ENCODE peak calls at places on chromosomes 7 and 10, in ten cellular contexts. O is hepatocyte, D is suprapubic skin, Y is AG04450, Z is neural progenitor cell, P is stomach, R is left ventricle myocardium inferior, N is astrocyte, Q is pancreas, H is right atrium auricular region. K is an unnamed sample.

GRCh38 chr10:33876547-33877400 is 542.3 kb upstream of the NRP1 start:
- DNase-seq in R (no peak), H (no peak), D (no peak), N (no peak), P (no peak), Q (no peak), Y (no peak), Z (no peak), O (peak; percentile 50), K (no peak)

GRCh38 chr7:134140889-134141867 is 14.0 kb downstream of the LRGUK start:
- DNase-seq in Z (peak; percentile 71), D (peak; percentile 67), R (peak; percentile 66), H (peak; percentile 77), O (peak; percentile 75), Y (peak; percentile 27), N (peak; percentile 16), P (peak; percentile 70), Q (peak; percentile 52), K (peak; percentile 80)

GRCh38 chr10:70778267-70778924 is 6.8 kb downstream of the TBATA start:
- DNase-seq in O (no peak), Z (no peak), R (no peak), Q (no peak), P (no peak), N (no peak), H (peak; percentile 50), Y (no peak), D (no peak), K (no peak)

GRCh38 chr7:94580601-94581000 is 71.0 kb downstream of the CASD1 start:
- DNase-seq in O (peak; percentile 60), Y (peak; percentile 10), N (peak; percentile 50), H (no peak), Q (no peak), D (no peak), Z (no peak), R (no peak), P (no peak), K (no peak)

GRCh38 chr7:12357508-12357907 is 46.2 kb downstream of the VWDE start:
- DNase-seq in R (no peak), N (no peak), Z (no peak), Q (no peak), O (no peak), P (no peak), H (no peak), Y (no peak), D (no peak), K (no peak)

GRCh38 chr7:64849250-64849923 is 53.7 kb upstream of the ZNF273 start:
- DNase-seq in Z (no peak), D (no peak), N (peak; percentile 6), O (no peak), Y (no peak), P (no peak), R (no peak), H (no peak), Q (no peak), K (no peak)

GRCh38 chr10:51368943-51369342 is 294.7 kb downstream of the PRKG1 start:
- DNase-seq in P (no peak), D (no peak), N (no peak), R (no peak), H (no peak), Y (no peak), Z (no peak), Q (no peak), O (no peak), K (no peak)

GRCh38 chr10:48466611-48467240 is 138.1 kb downstream of the ARHGAP22 start:
- DNase-seq in Z (peak; percentile 39), O (no peak), D (peak; percentile 51), P (peak; percentile 20), R (no peak), N (no peak), Q (peak; percentile 10), H (no peak), Y (no peak), K (peak; percentile 81)

DNA sequence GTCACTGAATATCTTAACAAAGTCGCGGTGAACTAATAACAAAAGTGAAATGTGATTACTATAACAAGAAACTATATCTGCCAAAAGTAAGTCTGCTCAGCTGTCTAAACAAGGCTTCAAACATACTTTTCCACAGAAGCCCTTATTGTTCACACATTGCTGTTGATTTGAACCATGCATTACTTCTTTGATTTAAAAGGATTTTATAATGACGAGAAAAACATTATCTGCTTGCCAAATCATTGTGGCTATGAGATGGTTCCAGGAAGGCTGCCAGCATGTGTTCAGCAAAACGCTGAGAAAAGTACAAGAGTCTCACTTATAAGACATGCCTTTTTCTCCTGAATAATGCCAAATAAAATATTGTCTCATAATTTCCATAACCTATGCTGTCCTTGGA is 24.4 kb downstream of the RNF133 start:
- DNase-seq in N (peak; percentile 86), P (peak; percentile 55), O (no peak), D (no peak), H (no peak), Q (peak; percentile 29), Y (no peak), Z (no peak), R (no peak), K (no peak)
- H3K4me3 ChIP-seq in N (no peak overlapping the region), P (no peak overlapping the region), O (no peak overlapping the region), D (peak overlapping the region; percentile 6), H (no peak overlapping the region), Q (no peak overlapping the region), Y (no peak overlapping the region), Z (no peak overlapping the region), R (no peak overlapping the region), K (no peak overlapping the region)

DNA sequence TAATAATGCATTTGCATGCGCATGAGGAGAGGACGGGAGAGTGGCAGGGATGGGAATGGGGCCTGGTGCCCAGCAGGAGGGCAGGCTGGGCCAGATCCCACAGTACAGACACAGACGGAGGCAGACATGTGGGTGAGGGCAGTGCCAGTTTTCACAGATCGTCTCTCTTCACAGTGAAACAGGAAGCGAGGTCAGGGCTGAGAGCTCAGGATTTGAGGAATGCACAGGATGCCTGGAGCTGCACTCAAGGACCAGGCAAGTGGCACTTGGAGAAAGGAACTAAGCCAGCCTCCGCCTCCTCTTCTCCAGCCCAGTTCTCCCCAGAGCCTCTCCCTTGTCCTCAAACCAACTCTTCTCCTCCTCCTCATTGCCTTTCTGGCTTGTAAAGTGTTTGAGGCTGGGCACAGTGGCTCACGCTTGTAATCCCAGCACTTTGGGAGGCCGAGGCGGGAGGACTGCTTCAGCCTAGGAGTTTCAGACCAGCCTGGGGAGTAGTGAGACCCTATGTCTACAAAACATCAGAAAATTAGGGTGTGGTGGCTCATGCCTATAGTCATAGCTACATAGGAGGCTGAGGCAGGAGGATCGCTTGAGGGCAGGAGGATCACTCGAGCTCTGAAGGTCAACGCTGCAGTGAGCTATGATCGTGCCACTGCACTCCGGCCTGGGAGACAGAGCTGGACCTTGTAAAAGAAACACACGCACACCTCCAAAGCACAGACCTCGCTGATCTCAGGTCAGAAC is 115.2 kb downstream of the HIP1 start:
- DNase-seq in Z (no peak), H (no peak), P (no peak), Y (no peak), N (no peak), Q (no peak), O (no peak), D (no peak), R (no peak), K (peak; percentile 71)
- H3K27ac ChIP-seq in Z (peak overlapping the region; percentile 37), H (peak overlapping the region; percentile 76), P (peak overlapping the region; percentile 68), Y (peak overlapping the region; percentile 70), N (no peak overlapping the region), Q (peak overlapping the region; percentile 17), O (peak overlapping the region; percentile 51), D (no peak overlapping the region), R (peak overlapping the region; percentile 61), K (peak overlapping the region; percentile 74)

GRCh38 chr7:30162133-30162532 is 27.3 kb downstream of the MTURN start:
- DNase-seq in R (no peak), H (no peak), D (no peak), Y (no peak), Q (no peak), P (no peak), Z (no peak), O (no peak), N (no peak), K (no peak)

GRCh38 chr7:30160329-30160728 is 25.5 kb downstream of the MTURN start:
- DNase-seq in N (no peak), R (no peak), Z (no peak), H (no peak), Y (no peak), Q (no peak), P (no peak), O (no peak), D (no peak), K (no peak)

GRCh38 chr7:30159153-30159552 is 24.4 kb downstream of the MTURN start:
- DNase-seq in D (no peak), Z (no peak), R (no peak), H (no peak), Q (no peak), P (no peak), O (no peak), N (no peak), Y (no peak), K (no peak)

GRCh38 chr7:30157217-30157616 is 22.4 kb downstream of the MTURN start:
- DNase-seq in O (no peak), N (no peak), H (no peak), Z (no peak), Q (no peak), Y (no peak), R (no peak), P (no peak), D (no peak), K (no peak)

DNA sequence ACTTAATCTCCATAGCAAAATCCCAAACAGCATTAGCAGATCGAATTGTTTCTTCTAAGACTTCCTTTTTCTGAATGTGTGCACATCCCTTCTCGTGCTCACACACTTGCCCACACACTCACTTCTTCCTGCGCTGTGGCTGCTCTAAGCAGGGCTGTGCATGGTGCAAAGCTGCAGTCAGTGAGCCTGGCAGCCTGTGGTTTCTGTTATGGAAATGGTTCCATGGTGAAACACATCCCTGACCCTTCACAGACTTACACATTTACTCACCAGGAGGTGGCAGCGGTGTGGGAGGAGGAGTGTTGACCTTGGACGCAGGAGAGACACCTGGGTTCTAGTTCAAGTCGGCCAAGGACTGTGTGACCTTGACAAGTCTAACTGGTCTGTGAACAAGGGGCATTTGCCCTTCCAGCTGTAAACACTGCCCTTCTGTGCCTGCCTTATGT is 24.9 kb downstream of the MTURN start:
- DNase-seq in Y (no peak), Q (peak; percentile 52), Z (no peak), H (no peak), N (peak; percentile 30), O (peak; percentile 30), D (no peak), R (no peak), P (peak; percentile 56), K (peak; percentile 73)
- TF ChIP-seq CTCF in Y (peak; percentile 30), Q (no peak), Z (no peak), H (peak; percentile 22), N (peak; percentile 9), O (no peak), D (no peak), R (peak; percentile 17), P (no peak), K (no peak)

GRCh38 chr10:131012641-131012985 is 298.9 kb downstream of the TCERG1L start:
- DNase-seq in Z (no peak), Y (no peak), H (no peak), P (no peak), O (no peak), D (no peak), R (no peak), Q (no peak), N (no peak), K (no peak)

GRCh38 chr10:131010965-131011575 is 300.5 kb downstream of the TCERG1L start:
- DNase-seq in Y (no peak), H (no peak), P (no peak), R (no peak), D (no peak), O (no peak), Q (no peak), N (no peak), Z (no peak), K (no peak)

GRCh38 chr10:131006458-131007256 is 304.9 kb downstream of the TCERG1L start:
- DNase-seq in R (no peak), D (no peak), H (no peak), P (no peak), Q (no peak), Y (no peak), O (no peak), N (no peak), Z (no peak), K (no peak)

GRCh38 chr10:131011936-131012640 is 299.4 kb downstream of the TCERG1L start:
- DNase-seq in Z (no peak), P (no peak), D (no peak), Q (no peak), O (no peak), Y (no peak), N (no peak), H (no peak), R (no peak), K (no peak)

GRCh38 chr10:131009801-131010200 is 301.7 kb downstream of the TCERG1L start:
- DNase-seq in D (no peak), H (no peak), Q (no peak), Z (no peak), Y (no peak), P (no peak), N (no peak), O (no peak), R (no peak), K (no peak)
- H3K4me3 ChIP-seq in D (no peak overlapping the region), H (no peak overlapping the region), Q (no peak overlapping the region), Z (no peak overlapping the region), Y (no peak overlapping the region), P (no peak overlapping the region), N (no peak overlapping the region), O (no peak overlapping the region), R (no peak overlapping the region), K (no peak overlapping the region)